ENCODE peak calls at places on chromosomes 11 and 22, in ten cellular contexts. I, U, Y, C, O, Z, N, B, K and H are unnamed samples. For H3K4me1, the result is how much of the 10 kb centered on the place peaks cover.

GRCh38 chr11:9092846-9093778 is 1.7 kb upstream of the SCUBE2 start:
- DNase-seq in I (peak), U (no peak), Y (no peak), C (no peak), O (no peak), Z (peak), N (peak), B (no peak), K (peak), H (no peak)

GRCh38 chr11:118136826-118137225 is 15.8 kb downstream of the SCN4B start:
- DNase-seq in I (no peak), U (no peak), Y (no peak), C (no peak), O (no peak), Z (no peak), N (no peak), B (no peak), K (no peak), H (no peak)

GRCh38 chr22:35313311-35314121 is 13.8 kb downstream of the TOM1 start:
- DNase-seq in I (peak), U (peak), Y (peak), C (no peak), O (no peak), Z (peak), N (peak), B (no peak), K (peak), H (peak)

GRCh38 chr22:27100789-27101188 is 443.4 kb downstream of the MIAT start:
- DNase-seq in I (no peak), U (peak), Y (no peak), C (no peak), O (peak), Z (peak), N (no peak), B (peak), K (peak), H (no peak)

GRCh38 chr11:77473001-77473800 is 693 bp downstream of the PAK1 start:
- DNase-seq in I (no peak), U (no peak), Y (no peak), C (peak), O (peak), Z (peak), N (peak), B (peak), K (peak), H (peak)

GRCh38 chr11:72738199-72739141 is 13.7 kb downstream of the ARAP1 start:
- DNase-seq in I (no peak), U (peak), Y (no peak), C (no peak), O (no peak), Z (peak), N (peak), B (no peak), K (peak), H (peak)

GRCh38 chr11:35953081-35953480 is 9.2 kb downstream of the LDLRAD3 start:
- DNase-seq in I (peak), U (no peak), Y (no peak), C (no peak), O (no peak), Z (no peak), N (peak), B (no peak), K (no peak), H (no peak)

GRCh38 chr11:2164081-2164480 is 3.1 kb upstream of the INS start:
- DNase-seq in I (no peak), U (no peak), Y (no peak), C (no peak), O (no peak), Z (no peak), N (no peak), B (no peak), K (no peak), H (no peak)

GRCh38 chr11:126115253-126115540 is 52.5 kb upstream of the CDON start:
- DNase-seq in I (peak), U (no peak), Y (no peak), C (peak), O (no peak), Z (peak), N (peak), B (no peak), K (peak), H (no peak)

GRCh38 chr11:6505577-6506240 is 8.6 kb downstream of the DNHD1 start:
- DNase-seq in I (peak), U (peak), Y (peak), C (no peak), O (peak), Z (peak), N (peak), B (no peak), K (peak), H (peak)

GRCh38 chr11:34865261-34865660 is 50.9 kb downstream of the APIP start:
- DNase-seq in I (no peak), U (no peak), Y (no peak), C (no peak), O (no peak), Z (no peak), N (no peak), B (no peak), K (peak), H (peak)

GRCh38 chr22:41052661-41053490 is 39.5 kb upstream of the EP300 start:
- DNase-seq in I (no peak), U (peak), Y (peak), C (no peak), O (no peak), Z (peak), N (peak), B (no peak), K (peak), H (peak)

GRCh38 chr11:45179686-45180085 is 33.2 kb downstream of the PRDM11 start:
- DNase-seq in I (no peak), U (no peak), Y (no peak), C (no peak), O (no peak), Z (no peak), N (no peak), B (no peak), K (no peak), H (no peak)

GRCh38 chr22:17945156-17945850 is 79.1 kb downstream of the MICAL3 start:
- DNase-seq in I (no peak), U (no peak), Y (no peak), C (no peak), O (no peak), Z (no peak), N (no peak), B (no peak), K (no peak), H (no peak)
- H3K9ac ChIP-seq in I (no peak), U (no peak), Y (no peak), C (no peak), O (no peak), Z (no peak), N (no peak), B (no peak), K (no peak), H (no peak)

GRCh38 chr22:20567371-20567847 is 60.0 kb downstream of the MED15 start:
- DNase-seq in I (no peak), U (peak), Y (no peak), C (no peak), O (no peak), Z (peak), N (peak), B (no peak), K (peak), H (peak)
- H3K4me1 ChIP-seq in I (under half), U (under half), Y (under half), C (under half), O (under half), Z (half or more), N (half or more), B (under half), K (half or more), H (under half)

GRCh38 chr11:10592331-10592730 is 23.9 kb upstream of the LYVE1 start:
- DNase-seq in I (peak), U (peak), Y (no peak), C (no peak), O (no peak), Z (peak), N (peak), B (no peak), K (peak), H (peak)

GRCh38 chr11:10594407-10594806 is 25.9 kb upstream of the LYVE1 start:
- DNase-seq in I (no peak), U (no peak), Y (no peak), C (no peak), O (no peak), Z (no peak), N (peak), B (no peak), K (no peak), H (peak)

GRCh38 chr11:10590516-10590915 is 22.1 kb upstream of the LYVE1 start:
- DNase-seq in I (no peak), U (peak), Y (no peak), C (no peak), O (no peak), Z (peak), N (no peak), B (no peak), K (no peak), H (no peak)

GRCh38 chr11:10588904-10589303 is 20.4 kb upstream of the LYVE1 start:
- DNase-seq in I (no peak), U (no peak), Y (no peak), C (no peak), O (no peak), Z (peak), N (peak), B (no peak), K (no peak), H (peak)

DNA sequence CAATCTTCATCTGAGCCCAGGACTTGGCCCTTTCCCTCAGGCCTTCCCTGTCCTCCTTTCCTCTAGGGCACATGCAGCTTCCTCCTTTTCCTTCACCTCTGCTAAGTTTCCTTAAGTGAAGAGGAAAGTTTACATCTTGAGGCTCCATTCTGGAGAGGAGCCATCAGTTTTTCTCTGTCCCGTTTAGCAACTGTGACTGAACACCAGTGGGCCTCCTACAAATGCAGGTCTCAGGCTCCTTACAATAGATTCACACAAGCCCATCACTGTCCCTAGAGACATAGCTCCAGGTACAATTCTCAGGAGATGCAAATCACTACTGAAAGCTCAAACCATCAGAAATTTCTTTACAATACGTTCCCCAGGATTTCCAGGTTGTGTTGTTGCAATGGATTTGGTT is 23.3 kb upstream of the LYVE1 start:
- DNase-seq in I (no peak), U (no peak), Y (no peak), C (no peak), O (no peak), Z (no peak), N (no peak), B (no peak), K (peak), H (no peak)
- H3K9ac ChIP-seq in I (no peak), U (peak), Y (no peak), C (no peak), O (no peak), Z (peak), N (no peak), B (no peak), K (no peak), H (no peak)

DNA sequence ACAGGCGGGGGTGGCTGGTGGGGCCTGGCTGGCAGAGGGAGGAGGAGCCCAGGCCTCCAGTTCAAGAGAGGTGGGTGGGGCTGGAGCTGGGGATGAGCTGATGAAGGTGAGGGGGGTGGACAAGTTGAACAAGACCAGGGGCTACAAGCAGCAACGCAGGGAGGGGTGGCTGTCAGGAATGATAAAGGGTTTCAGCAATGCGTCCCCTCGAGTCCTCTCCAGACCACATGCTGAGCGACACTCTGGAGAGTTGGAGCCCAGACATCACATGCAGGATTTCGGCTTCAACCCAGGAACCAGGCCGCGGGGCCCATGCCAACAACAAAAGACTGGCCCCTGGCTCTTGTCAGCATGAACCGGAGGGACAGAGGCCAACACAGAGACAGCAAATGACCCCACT is 480.3 kb downstream of the BRD1 start:
- DNase-seq in I (no peak), U (no peak), Y (no peak), C (no peak), O (no peak), Z (no peak), N (no peak), B (no peak), K (no peak), H (no peak)
- H3K4me1 ChIP-seq in I (under half), U (under half), Y (under half), C (under half), O (under half), Z (under half), N (under half), B (under half), K (under half), H (under half)

DNA sequence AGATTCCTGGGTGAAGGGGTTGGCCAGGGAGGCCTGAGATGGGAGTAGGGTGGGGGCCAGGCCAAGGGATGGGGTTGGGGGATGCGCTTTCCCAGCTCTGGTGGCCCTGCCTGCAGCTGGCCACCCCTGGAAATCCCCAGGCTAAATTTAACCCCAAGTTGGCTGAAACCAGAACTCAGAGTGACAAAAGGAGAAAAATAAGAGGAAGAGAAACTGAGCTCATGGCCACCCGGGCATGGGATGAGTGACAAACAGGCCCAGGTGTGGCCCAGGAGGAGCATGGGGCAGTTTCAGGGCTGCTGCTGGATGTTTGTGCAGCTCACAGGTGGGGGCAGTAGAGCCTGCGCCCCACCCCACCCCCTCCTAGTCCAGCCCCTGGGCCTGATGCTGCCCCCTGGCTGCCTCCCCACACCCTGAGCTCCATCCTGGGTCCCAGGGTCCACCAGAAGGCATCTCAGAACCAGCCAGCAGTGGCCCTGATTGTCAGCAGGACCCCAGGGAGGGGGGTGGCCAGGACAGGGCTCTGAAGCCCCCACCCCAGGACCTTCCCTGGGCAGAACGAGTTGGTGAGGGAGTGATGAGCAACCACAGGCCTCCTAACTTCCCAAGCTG is 48.0 kb downstream of the IGLL5 start:
- DNase-seq in I (no peak), U (no peak), Y (no peak), C (no peak), O (no peak), Z (no peak), N (no peak), B (peak), K (no peak), H (no peak)
- H3K9ac ChIP-seq in I (no peak), U (no peak), Y (no peak), C (peak), O (no peak), Z (no peak), N (no peak), B (no peak), K (no peak), H (no peak)

GRCh38 chr22:37308385-37309200 is 26.3 kb downstream of the CYTH4 start:
- DNase-seq in I (no peak), U (no peak), Y (no peak), C (no peak), O (no peak), Z (no peak), N (no peak), B (no peak), K (no peak), H (no peak)
- H3K4me1 ChIP-seq in I (under half), U (under half), Y (under half), C (under half), O (under half), Z (under half), N (half or more), B (under half), K (under half), H (under half)

GRCh38 chr11:122435540-122436187 is 219.9 kb upstream of the UBASH3B start:
- DNase-seq in I (no peak), U (no peak), Y (no peak), C (no peak), O (no peak), Z (no peak), N (no peak), B (no peak), K (no peak), H (no peak)
- H3K9ac ChIP-seq in I (no peak), U (no peak), Y (no peak), C (no peak), O (no peak), Z (no peak), N (no peak), B (no peak), K (no peak), H (no peak)

GRCh38 chr11:68146010-68146540 is 24.9 kb upstream of the CHKA start:
- DNase-seq in I (peak), U (no peak), Y (peak), C (peak), O (no peak), Z (no peak), N (peak), B (no peak), K (no peak), H (no peak)
- H3K4me1 ChIP-seq in I (under half), U (under half), Y (half or more), C (under half), O (under half), Z (under half), N (under half), B (under half), K (under half), H (under half)

DNA sequence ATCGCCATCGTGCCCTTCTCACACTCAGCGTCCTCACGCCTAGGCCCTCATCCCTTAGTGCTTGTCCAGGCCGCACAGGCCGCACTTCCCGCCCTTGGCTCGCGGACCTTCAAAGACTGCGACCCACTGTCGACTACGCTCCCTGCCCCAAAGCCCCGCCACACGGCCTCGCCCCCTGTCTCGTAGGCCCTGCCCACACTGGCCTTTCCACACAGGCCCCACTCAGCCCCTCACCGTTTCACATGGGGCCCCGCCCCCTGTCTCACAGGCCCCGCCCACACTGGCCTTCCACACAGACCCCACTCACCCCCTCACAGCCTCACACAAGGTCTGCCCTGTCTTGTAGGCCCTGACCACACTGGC is 11.1 kb downstream of the NRXN2 start:
- DNase-seq in I (no peak), U (no peak), Y (no peak), C (no peak), O (no peak), Z (no peak), N (no peak), B (no peak), K (no peak), H (no peak)
- H3K9ac ChIP-seq in I (no peak), U (no peak), Y (no peak), C (no peak), O (no peak), Z (no peak), N (no peak), B (no peak), K (no peak), H (no peak)